ENCODE peak calls at places on chromosomes 4 and X, in four cellular contexts. L, M, Q and C are unnamed samples.

GRCh38 chr4:140031706-140032105 is 122.3 kb downstream of the MAML3 start:
- DNase-seq in Q (no peak), L (no peak), M (no peak), C (no peak)

GRCh38 chr4:76896731-76897521 is 1.0 kb downstream of the SOWAHB start:
- DNase-seq in Q (no peak), L (peak; percentile 9), M (peak; percentile 18), C (no peak)

GRCh38 chrX:152878976-152879755 is 18.7 kb upstream of the ZNF185 start:
- DNase-seq in Q (no peak), M (no peak), L (no peak), C (peak; percentile 81)

GRCh38 chr4:18815081-18815778 is 793.7 kb upstream of the LCORL start:
- DNase-seq in M (no peak), Q (no peak), L (no peak), C (no peak)

GRCh38 chr4:176404591-176404990 is 84.8 kb downstream of the SPCS3 start:
- DNase-seq in Q (peak; percentile 43), L (peak; percentile 65), M (peak; percentile 42), C (no peak)

GRCh38 chr4:6280365-6280996 is 10.8 kb downstream of the WFS1 start:
- DNase-seq in M (no peak), Q (no peak), L (no peak), C (no peak)

GRCh38 chrX:42996861-42997260 is 218.9 kb upstream of the PPP1R2C start:
- DNase-seq in L (no peak), M (no peak), Q (no peak), C (no peak)

GRCh38 chr4:113869743-113870375 is 108.3 kb upstream of the CAMK2D start:
- DNase-seq in L (no peak), Q (peak; percentile 55), M (no peak), C (no peak)